ENCODE peak calls at places on chromosomes 5 and 9, in seven cellular contexts. I, T, C, Z, Q, S and Y are unnamed samples.

GRCh38 chr5:5270958-5271605 is 131.0 kb downstream of the ADAMTS16 start:
- DNase-seq in I (peak), T (peak), C (no peak), Z (no peak), Q (no peak), S (peak), Y (peak)

GRCh38 chr5:153831976-153832375 is 206.7 kb downstream of the FAM114A2 start:
- DNase-seq in I (no peak), T (no peak), C (no peak), Z (no peak), Q (no peak), S (no peak), Y (peak)

GRCh38 chr5:179193746-179194145 is 133.6 kb downstream of the ZNF354C start:
- DNase-seq in I (no peak), T (no peak), C (no peak), Z (no peak), Q (no peak), S (no peak), Y (no peak)

GRCh38 chr9:107624216-107624948 is 134.8 kb upstream of the KLF4 start:
- DNase-seq in I (no peak), T (no peak), C (no peak), Z (no peak), Q (no peak), S (no peak), Y (no peak)

GRCh38 chr9:33415152-33416038 is 13.0 kb upstream of the AQP7 start:
- DNase-seq in I (peak), T (peak), C (peak), Z (peak), Q (peak), S (peak), Y (peak)

GRCh38 chr9:110099236-110099741 is 108.7 kb downstream of the C9orf152 start:
- DNase-seq in I (no peak), T (peak), C (no peak), Z (no peak), Q (no peak), S (no peak), Y (peak)

GRCh38 chr9:73148447-73148937 is 3.2 kb upstream of the ANXA1 start:
- DNase-seq in I (no peak), T (no peak), C (no peak), Z (no peak), Q (no peak), S (no peak), Y (no peak)

GRCh38 chr9:127174386-127175318 is 52.2 kb upstream of the ANGPTL2 start:
- DNase-seq in I (no peak), T (no peak), C (no peak), Z (no peak), Q (no peak), S (no peak), Y (no peak)

GRCh38 chr5:87020099-87020934 is 247.4 kb upstream of the RASA1 start:
- DNase-seq in I (peak), T (peak), C (peak), Z (peak), Q (peak), S (peak), Y (no peak)

GRCh38 chr9:126549246-126550006 is 64.3 kb upstream of the LMX1B start:
- DNase-seq in I (no peak), T (no peak), C (no peak), Z (no peak), Q (no peak), S (no peak), Y (no peak)

GRCh38 chr5:137036630-137037029 is 462.5 kb downstream of the SPOCK1 start:
- DNase-seq in I (no peak), T (peak), C (no peak), Z (no peak), Q (no peak), S (no peak), Y (no peak)

GRCh38 chr5:20514145-20514544 is 526.1 kb upstream of the CDH18 start:
- DNase-seq in I (no peak), T (no peak), C (no peak), Z (no peak), Q (no peak), S (no peak), Y (no peak)

GRCh38 chr9:106921341-106921899 is 58.5 kb downstream of the ZNF462 start:
- DNase-seq in I (peak), T (peak), C (peak), Z (no peak), Q (no peak), S (no peak), Y (peak)

GRCh38 chr5:14869286-14870164 is 2.1 kb downstream of the ANKH start:
- DNase-seq in I (no peak), T (no peak), C (peak), Z (peak), Q (no peak), S (no peak), Y (no peak)

GRCh38 chr9:127809002-127809561 is 6.4 kb downstream of the FPGS start:
- DNase-seq in I (no peak), T (no peak), C (no peak), Z (no peak), Q (no peak), S (no peak), Y (no peak)

GRCh38 chr5:173806270-173807035 is 81.7 kb upstream of the CPEB4 start:
- DNase-seq in I (no peak), T (no peak), C (no peak), Z (no peak), Q (no peak), S (no peak), Y (no peak)

GRCh38 chr5:171313481-171314206 is 4.6 kb downstream of the TLX3 start:
- DNase-seq in I (no peak), T (no peak), C (no peak), Z (no peak), Q (no peak), S (no peak), Y (no peak)

GRCh38 chr5:112344540-112344939 is 74.5 kb downstream of the EPB41L4A start:
- DNase-seq in I (no peak), T (no peak), C (no peak), Z (no peak), Q (no peak), S (no peak), Y (no peak)

GRCh38 chr9:21933865-21934264 is 60.3 kb downstream of the CDKN2A start:
- DNase-seq in I (no peak), T (no peak), C (no peak), Z (no peak), Q (no peak), S (no peak), Y (peak)

GRCh38 chr5:67414712-67415111 is 218.1 kb upstream of the CD180 start:
- DNase-seq in I (no peak), T (no peak), C (no peak), Z (no peak), Q (no peak), S (no peak), Y (no peak)

GRCh38 chr9:17600962-17601593 is 22.2 kb downstream of the SH3GL2 start:
- DNase-seq in I (no peak), T (no peak), C (no peak), Z (no peak), Q (no peak), S (no peak), Y (no peak)

GRCh38 chr9:134130503-134131375 is 5.1 kb upstream of the WDR5 start:
- DNase-seq in I (no peak), T (peak), C (no peak), Z (no peak), Q (no peak), S (peak), Y (no peak)

GRCh38 chr5:81761970-81762369 is 11.1 kb upstream of the SSBP2 start:
- DNase-seq in I (no peak), T (no peak), C (no peak), Z (no peak), Q (no peak), S (no peak), Y (no peak)

GRCh38 chr5:168364738-168365550 is 73.5 kb downstream of the WWC1 start:
- DNase-seq in I (peak), T (no peak), C (no peak), Z (no peak), Q (no peak), S (no peak), Y (no peak)

GRCh38 chr9:589723-590122 is 251.8 kb upstream of the DMRT1 start:
- DNase-seq in I (no peak), T (no peak), C (no peak), Z (no peak), Q (no peak), S (no peak), Y (peak)

GRCh38 chr5:101473483-101473882 is 570.4 kb upstream of the ST8SIA4 start:
- DNase-seq in I (no peak), T (no peak), C (no peak), Z (no peak), Q (no peak), S (no peak), Y (no peak)

GRCh38 chr5:82259172-82259800 is 18.9 kb downstream of the RPS23 start:
- DNase-seq in I (peak), T (no peak), C (no peak), Z (no peak), Q (no peak), S (no peak), Y (peak)

GRCh38 chr5:1463326-1464095 is 18.3 kb upstream of the SLC6A3 start:
- DNase-seq in I (no peak), T (no peak), C (no peak), Z (no peak), Q (no peak), S (no peak), Y (no peak)

GRCh38 chr9:109771796-109772525 is 8.0 kb upstream of the PALM2AKAP2 start:
- DNase-seq in I (no peak), T (no peak), C (no peak), Z (no peak), Q (no peak), S (peak), Y (no peak)

GRCh38 chr5:64229163-64229774 is 63.6 kb downstream of the RNF180 start:
- DNase-seq in I (peak), T (peak), C (no peak), Z (no peak), Q (peak), S (no peak), Y (peak)

GRCh38 chr9:88646539-88646938 is 111.6 kb downstream of the NXNL2 start:
- DNase-seq in I (no peak), T (no peak), C (no peak), Z (no peak), Q (no peak), S (no peak), Y (no peak)

GRCh38 chr9:20872340-20872977 is 159.0 kb downstream of the HACD4 start:
- DNase-seq in I (no peak), T (no peak), C (no peak), Z (no peak), Q (no peak), S (no peak), Y (peak)